ENCODE peak calls at places on chromosomes 1 and 21, in nine cellular contexts. Q, T, U, G, V, O, X, Y and H are unnamed samples.
A peak's percentile ranks its signal among the peaks of the same experiment; 100 is the strongest.

GRCh38 chr1:29653886-29654450 is 417.6 kb downstream of the PTPRU start:
- DNase-seq in Q (no peak), T (no peak), U (no peak), G (no peak), V (no peak), O (no peak), X (no peak), Y (no peak), H (no peak)

GRCh38 chr1:154352581-154353459 is 27.5 kb downstream of the ATP8B2 start:
- DNase-seq in Q (peak; percentile 84), T (no peak), U (no peak), G (peak; percentile 79), V (peak; percentile 82), O (peak; percentile 72), X (peak; percentile 63), Y (peak; percentile 78), H (peak; percentile 34)

GRCh38 chr21:15514073-15514946 is 215.5 kb upstream of the USP25 start:
- DNase-seq in Q (no peak), T (peak; percentile 49), U (no peak), G (no peak), V (no peak), O (no peak), X (peak; percentile 46), Y (peak; percentile 24), H (no peak)

GRCh38 chr1:172352435-172352834 is 68.0 kb upstream of the C1orf105 start:
- DNase-seq in Q (no peak), T (no peak), U (no peak), G (no peak), V (no peak), O (no peak), X (no peak), Y (no peak), H (peak; percentile 57)

GRCh38 chr1:228999776-229000175 is 264.5 kb downstream of the RHOU start:
- DNase-seq in Q (no peak), T (no peak), U (no peak), G (no peak), V (no peak), O (no peak), X (no peak), Y (no peak), H (no peak)

GRCh38 chr1:221097479-221098281 is 218.4 kb downstream of the HLX start:
- DNase-seq in Q (no peak), T (no peak), U (no peak), G (no peak), V (peak; percentile 90), O (no peak), X (no peak), Y (no peak), H (peak; percentile 92)

GRCh38 chr1:230684146-230684545 is 29.8 kb downstream of the AGT start:
- DNase-seq in Q (no peak), T (no peak), U (no peak), G (no peak), V (no peak), O (no peak), X (no peak), Y (no peak), H (no peak)

GRCh38 chr1:204041232-204041767 is 31.6 kb upstream of the SOX13 start:
- DNase-seq in Q (no peak), T (no peak), U (no peak), G (no peak), V (no peak), O (no peak), X (no peak), Y (no peak), H (no peak)

GRCh38 chr1:20978413-20978812 is 191.3 kb upstream of the HP1BP3 start:
- DNase-seq in Q (no peak), T (no peak), U (no peak), G (no peak), V (no peak), O (no peak), X (no peak), Y (no peak), H (no peak)

GRCh38 chr1:114320586-114320985 is 166.9 kb upstream of the SYT6 start:
- DNase-seq in Q (no peak), T (no peak), U (no peak), G (no peak), V (peak; percentile 30), O (no peak), X (no peak), Y (no peak), H (peak; percentile 86)

GRCh38 chr1:5565281-5565680 is 426.9 kb downstream of the NPHP4 start:
- DNase-seq in Q (no peak), T (no peak), U (no peak), G (no peak), V (no peak), O (no peak), X (no peak), Y (no peak), H (no peak)

GRCh38 chr1:210989949-210990348 is 144.0 kb downstream of the KCNH1 start:
- DNase-seq in Q (no peak), T (no peak), U (no peak), G (no peak), V (no peak), O (no peak), X (no peak), Y (no peak), H (no peak)

GRCh38 chr1:10694274-10694632 is 102.2 kb downstream of the CASZ1 start:
- DNase-seq in Q (no peak), T (peak; percentile 41), U (peak; percentile 41), G (no peak), V (peak; percentile 20), O (no peak), X (no peak), Y (peak; percentile 32), H (no peak)